ENCODE peak calls at places on chromosomes 13 and 19, in seven cellular contexts. W is effector CD4-positive, alpha-beta T cell; T is activated naive CD4-positive, alpha-beta T cell treated with anti-CD3 and anti-CD28 coated beads for 36 hours; C is IMR-90; E is left colon; F is cardiac fibroblast; P is AG09319. A is an unnamed sample.

GRCh38 chr19:2797280-2797679 is 12.0 kb downstream of the THOP1 start:
- DNase-seq in W (no peak), T (no peak), C (no peak), E (no peak), F (no peak), P (no peak), A (no peak)

GRCh38 chr13:112634102-112634501 is 46.1 kb upstream of the TUBGCP3 start:
- DNase-seq in W (no peak), T (no peak), C (no peak), E (no peak), F (no peak), P (no peak), A (no peak)

GRCh38 chr19:3687393-3687773 is 12.9 kb downstream of the PIP5K1C start:
- DNase-seq in W (no peak), T (no peak), C (no peak), E (no peak), F (no peak), P (no peak), A (no peak)

GRCh38 chr13:109100705-109101104 is 471.3 kb downstream of the MYO16 start:
- DNase-seq in W (no peak), T (no peak), C (no peak), E (no peak), F (no peak), P (no peak), A (no peak)

GRCh38 chr19:43721469-43722048 is 5.7 kb downstream of the IRGC start:
- DNase-seq in W (no peak), T (no peak), C (no peak), E (no peak), F (no peak), P (no peak), A (no peak)

GRCh38 chr19:6532244-6532999 is 1.6 kb downstream of the TNFSF9 start:
- DNase-seq in W (no peak), T (peak; percentile 41), C (no peak), E (peak; percentile 38), F (no peak), P (no peak), A (no peak)

GRCh38 chr19:54791476-54791875 is 11.9 kb upstream of the KIR2DL4 start:
- DNase-seq in W (no peak), T (no peak), C (no peak), E (no peak), F (no peak), P (no peak), A (no peak)

GRCh38 chr19:7533925-7534480 is 1.5 kb upstream of the PNPLA6 start:
- DNase-seq in W (peak; percentile 82), T (peak; percentile 88), C (peak; percentile 85), E (peak; percentile 90), F (peak; percentile 92), P (peak; percentile 60), A (peak; percentile 72)

GRCh38 chr19:6803036-6803404 is 30.5 kb downstream of the VAV1 start:
- DNase-seq in W (no peak), T (no peak), C (no peak), E (no peak), F (no peak), P (no peak), A (no peak)